ENCODE peak calls at places on chromosomes 5 and 9, in ten cellular contexts. N, G, P, W, U, Q, T, K, R and H are unnamed samples.
A peak's percentile ranks its signal among the peaks of the same experiment; 100 is the strongest.

GRCh38 chr5:1507961-1508678 is 15.6 kb downstream of the LPCAT1 start:
- DNase-seq in N (peak; percentile 5), G (peak; percentile 18), P (no peak), W (no peak), U (no peak), Q (no peak), T (peak; percentile 15), K (no peak), R (no peak), H (peak; percentile 32)

GRCh38 chr5:134577796-134578577 is 52.5 kb downstream of the JADE2 start:
- DNase-seq in N (peak; percentile 77), G (peak; percentile 85), P (peak; percentile 55), W (peak; percentile 77), U (peak; percentile 91), Q (peak; percentile 75), T (no peak), K (no peak), R (peak; percentile 89), H (peak; percentile 77)

GRCh38 chr9:93894691-93895079 is 60.5 kb downstream of the BARX1 start:
- DNase-seq in N (no peak), G (no peak), P (no peak), W (no peak), U (no peak), Q (no peak), T (peak; percentile 32), K (no peak), R (no peak), H (no peak)

GRCh38 chr5:95284512-95285405 is at the start of gene MCTP1:
- DNase-seq in N (no peak), G (no peak), P (no peak), W (no peak), U (peak; percentile 30), Q (no peak), T (no peak), K (no peak), R (peak; percentile 58), H (peak; percentile 42)

GRCh38 chr5:123639244-123639643 is 127.3 kb downstream of the CSNK1G3 start:
- DNase-seq in N (no peak), G (no peak), P (no peak), W (no peak), U (no peak), Q (no peak), T (no peak), K (no peak), R (no peak), H (no peak)

GRCh38 chr9:121734465-121734864 is 83.0 kb downstream of the DAB2IP start:
- DNase-seq in N (no peak), G (no peak), P (no peak), W (no peak), U (peak; percentile 61), Q (peak; percentile 63), T (no peak), K (no peak), R (no peak), H (no peak)

GRCh38 chr5:112735702-112736101 is 2.0 kb upstream of the APC start:
- DNase-seq in N (no peak), G (no peak), P (no peak), W (no peak), U (peak; percentile 82), Q (peak; percentile 75), T (no peak), K (no peak), R (no peak), H (no peak)

GRCh38 chr9:121881920-121882500 is 211.1 kb downstream of the TTLL11 start:
- DNase-seq in N (no peak), G (no peak), P (no peak), W (no peak), U (no peak), Q (no peak), T (no peak), K (no peak), R (no peak), H (no peak)

GRCh38 chr9:73080110-73080683 is 71.5 kb upstream of the ANXA1 start:
- DNase-seq in N (no peak), G (no peak), P (no peak), W (no peak), U (no peak), Q (no peak), T (no peak), K (no peak), R (no peak), H (no peak)

GRCh38 chr5:96741911-96742310 is 65.8 kb downstream of the ERAP1 start:
- DNase-seq in N (peak; percentile 49), G (no peak), P (no peak), W (no peak), U (no peak), Q (no peak), T (no peak), K (no peak), R (peak; percentile 69), H (no peak)

GRCh38 chr5:93596676-93597441 is 13.8 kb downstream of the NR2F1 start:
- DNase-seq in N (no peak), G (no peak), P (no peak), W (no peak), U (no peak), Q (no peak), T (no peak), K (no peak), R (no peak), H (peak; percentile 72)
- H3K27me3 ChIP-seq in N (peaks cover 98% of the 10 kb centered on the region), G (no peaks in the 10 kb centered on the region), P (peaks cover 64% of the 10 kb centered on the region), W (peaks cover 11% of the 10 kb centered on the region), U (peaks cover 13% of the 10 kb centered on the region), Q (no peaks in the 10 kb centered on the region), T (peaks cover 5% of the 10 kb centered on the region), K (peaks cover 2% of the 10 kb centered on the region), R (peaks cover 100% of the 10 kb centered on the region), H (peaks cover 100% of the 10 kb centered on the region)

GRCh38 chr9:133998915-133999580 is 6.9 kb upstream of the VAV2 start:
- DNase-seq in N (no peak), G (no peak), P (no peak), W (no peak), U (peak; percentile 33), Q (peak; percentile 66), T (no peak), K (no peak), R (no peak), H (no peak)
- H3K27me3 ChIP-seq in N (no peaks in the 10 kb centered on the region), G (no peaks in the 10 kb centered on the region), P (no peaks in the 10 kb centered on the region), W (no peaks in the 10 kb centered on the region), U (peaks cover 4% of the 10 kb centered on the region), Q (peaks cover 6% of the 10 kb centered on the region), T (no peaks in the 10 kb centered on the region), K (no peaks in the 10 kb centered on the region), R (no peaks in the 10 kb centered on the region), H (peaks cover 4% of the 10 kb centered on the region)

GRCh38 chr5:17665836-17666235 is 31.6 kb downstream of the TAF11L14 start:
- DNase-seq in N (no peak), G (no peak), P (no peak), W (no peak), U (no peak), Q (no peak), T (no peak), K (no peak), R (no peak), H (no peak)
- H3K27me3 ChIP-seq in N (no peaks in the 10 kb centered on the region), G (no peaks in the 10 kb centered on the region), P (no peaks in the 10 kb centered on the region), W (no peaks in the 10 kb centered on the region), U (no peaks in the 10 kb centered on the region), Q (no peaks in the 10 kb centered on the region), T (no peaks in the 10 kb centered on the region), K (no peaks in the 10 kb centered on the region), R (no peaks in the 10 kb centered on the region), H (no peaks in the 10 kb centered on the region)

GRCh38 chr9:34956648-34957047 is 1.4 kb upstream of the PHF24 start:
- DNase-seq in N (no peak), G (no peak), P (no peak), W (no peak), U (no peak), Q (no peak), T (no peak), K (no peak), R (no peak), H (no peak)
- H3K27me3 ChIP-seq in N (peaks cover 20% of the 10 kb centered on the region), G (no peaks in the 10 kb centered on the region), P (peaks cover 43% of the 10 kb centered on the region), W (peaks cover 37% of the 10 kb centered on the region), U (peaks cover 86% of the 10 kb centered on the region), Q (peaks cover 52% of the 10 kb centered on the region), T (no peaks in the 10 kb centered on the region), K (peaks cover 33% of the 10 kb centered on the region), R (peaks cover 52% of the 10 kb centered on the region), H (peaks cover 82% of the 10 kb centered on the region)

GRCh38 chr5:74250304-74251102 is 390.0 kb downstream of the ENC1 start:
- DNase-seq in N (no peak), G (no peak), P (no peak), W (no peak), U (no peak), Q (no peak), T (no peak), K (no peak), R (no peak), H (no peak)
- H3K27me3 ChIP-seq in N (no peaks in the 10 kb centered on the region), G (no peaks in the 10 kb centered on the region), P (no peaks in the 10 kb centered on the region), W (no peaks in the 10 kb centered on the region), U (no peaks in the 10 kb centered on the region), Q (no peaks in the 10 kb centered on the region), T (no peaks in the 10 kb centered on the region), K (no peaks in the 10 kb centered on the region), R (no peaks in the 10 kb centered on the region), H (no peaks in the 10 kb centered on the region)